ENCODE peak calls at places on chromosomes 4 and X, in seven cellular contexts. W, Q, D, X, P, H and B are unnamed samples.
A peak's percentile ranks its signal among the peaks of the same experiment; 100 is the strongest.

GRCh38 chrX:33183366-33183765 is 28.0 kb downstream of the DMD start:
- DNase-seq in W (no peak), Q (no peak), D (peak; percentile 11), X (no peak), P (no peak), H (no peak), B (no peak)

GRCh38 chr4:677431-678293 is 3.3 kb downstream of the MYL5 start:
- DNase-seq in W (no peak), Q (no peak), D (no peak), X (no peak), P (no peak), H (no peak), B (no peak)

GRCh38 chr4:152398060-152398459 is 137.8 kb downstream of the FBXW7 start:
- DNase-seq in W (no peak), Q (no peak), D (no peak), X (no peak), P (no peak), H (no peak), B (no peak)

GRCh38 chr4:93066746-93067145 is 761.8 kb upstream of the ATOH1 start:
- DNase-seq in W (no peak), Q (no peak), D (no peak), X (no peak), P (no peak), H (no peak), B (no peak)

GRCh38 chr4:176425035-176425434 is 105.3 kb downstream of the SPCS3 start:
- DNase-seq in W (no peak), Q (no peak), D (no peak), X (no peak), P (no peak), H (no peak), B (no peak)

GRCh38 chrX:55750256-55750655 is 32.7 kb downstream of the RRAGB start:
- DNase-seq in W (no peak), Q (no peak), D (no peak), X (no peak), P (no peak), H (no peak), B (no peak)

GRCh38 chr4:10029403-10029802 is 8.1 kb upstream of the SLC2A9 start:
- DNase-seq in W (no peak), Q (no peak), D (no peak), X (no peak), P (no peak), H (no peak), B (no peak)

GRCh38 chrX:9899640-9900075 is 67.5 kb upstream of the CLDN34 start:
- DNase-seq in W (no peak), Q (no peak), D (no peak), X (peak; percentile 31), P (peak; percentile 78), H (no peak), B (no peak)

GRCh38 chr4:37879365-37879764 is 11.5 kb upstream of the TBC1D1 start:
- DNase-seq in W (no peak), Q (no peak), D (no peak), X (no peak), P (no peak), H (no peak), B (no peak)

GRCh38 chr4:147516133-147516532 is 35.2 kb downstream of the EDNRA start:
- DNase-seq in W (no peak), Q (no peak), D (no peak), X (no peak), P (no peak), H (peak; percentile 6), B (no peak)

GRCh38 chr4:5192271-5192670 is 141.0 kb downstream of the STK32B start:
- DNase-seq in W (no peak), Q (no peak), D (no peak), X (no peak), P (no peak), H (no peak), B (no peak)

GRCh38 chrX:134626434-134626833 is 31.8 kb downstream of the PLAC1 start:
- DNase-seq in W (no peak), Q (no peak), D (peak; percentile 11), X (no peak), P (no peak), H (no peak), B (no peak)

GRCh38 chr4:521636-522330 is 22.8 kb downstream of the PIGG start:
- DNase-seq in W (no peak), Q (no peak), D (no peak), X (no peak), P (no peak), H (no peak), B (no peak)

GRCh38 chr4:41507292-41507933 is 30.5 kb upstream of the LIMCH1 start:
- DNase-seq in W (no peak), Q (no peak), D (no peak), X (no peak), P (no peak), H (no peak), B (no peak)

GRCh38 chr4:128289523-128290158 is 2.0 kb upstream of the PGRMC2 start:
- DNase-seq in W (no peak), Q (no peak), D (no peak), X (no peak), P (no peak), H (no peak), B (no peak)

GRCh38 chr4:157984285-157984911 is 188.4 kb downstream of the GASK1B start:
- DNase-seq in W (no peak), Q (no peak), D (no peak), X (no peak), P (no peak), H (no peak), B (no peak)